ENCODE peak calls at places on chromosome 12, in ten cellular contexts. F, R, M, E, A, C, T, Q, O and Y are unnamed samples.

GRCh38 chr12:88325076-88325827 is 183.1 kb downstream of the TMTC3 start:
- DNase-seq in F (no peak), R (no peak), M (no peak), E (no peak), A (no peak), C (no peak), T (no peak), Q (no peak), O (no peak), Y (no peak)

GRCh38 chr12:100348657-100349454 is 8.0 kb upstream of the SLC17A8 start:
- DNase-seq in F (peak; percentile 53), R (no peak), M (no peak), E (peak; percentile 8), A (no peak), C (no peak), T (peak; percentile 59), Q (no peak), O (no peak), Y (no peak)

GRCh38 chr12:101599771-101600486 is 5.2 kb downstream of the MYBPC1 start:
- DNase-seq in F (no peak), R (no peak), M (no peak), E (no peak), A (no peak), C (no peak), T (no peak), Q (no peak), O (no peak), Y (no peak)

GRCh38 chr12:56684745-56685369 is 3.2 kb downstream of the PTGES3 start:
- DNase-seq in F (no peak), R (peak; percentile 21), M (no peak), E (no peak), A (no peak), C (peak; percentile 42), T (no peak), Q (no peak), O (no peak), Y (peak; percentile 48)

GRCh38 chr12:106682594-106683234 is 91.8 kb upstream of the RIC8B start:
- DNase-seq in F (no peak), R (no peak), M (no peak), E (no peak), A (no peak), C (no peak), T (no peak), Q (no peak), O (no peak), Y (no peak)

GRCh38 chr12:3432176-3432742 is 58.7 kb upstream of the PRMT8 start:
- DNase-seq in F (peak; percentile 79), R (no peak), M (no peak), E (no peak), A (no peak), C (peak; percentile 67), T (peak; percentile 22), Q (no peak), O (no peak), Y (no peak)

GRCh38 chr12:71216725-71217579 is 59.2 kb upstream of the TSPAN8 start:
- DNase-seq in F (peak; percentile 66), R (no peak), M (no peak), E (no peak), A (peak; percentile 10), C (peak; percentile 56), T (peak; percentile 65), Q (no peak), O (no peak), Y (peak; percentile 37)

GRCh38 chr12:2384029-2384386 is 331.2 kb downstream of the CACNA1C start:
- DNase-seq in F (no peak), R (no peak), M (no peak), E (no peak), A (no peak), C (no peak), T (no peak), Q (no peak), O (no peak), Y (no peak)

GRCh38 chr12:948238-948637 is 1.3 kb downstream of the RAD52 start:
- DNase-seq in F (no peak), R (no peak), M (no peak), E (no peak), A (no peak), C (no peak), T (no peak), Q (no peak), O (no peak), Y (no peak)

GRCh38 chr12:113056631-113057488 is at the start of gene DTX1:
- DNase-seq in F (no peak), R (peak; percentile 71), M (no peak), E (peak; percentile 67), A (peak; percentile 54), C (no peak), T (no peak), Q (peak; percentile 53), O (peak; percentile 31), Y (no peak)

GRCh38 chr12:94644141-94644575 is 6.2 kb downstream of the TMCC3 start:
- DNase-seq in F (no peak), R (no peak), M (no peak), E (no peak), A (no peak), C (no peak), T (no peak), Q (no peak), O (no peak), Y (peak; percentile 35)

GRCh38 chr12:73221836-73222235 is 949.7 kb downstream of the TRHDE start:
- DNase-seq in F (no peak), R (no peak), M (no peak), E (no peak), A (no peak), C (no peak), T (no peak), Q (no peak), O (no peak), Y (no peak)

GRCh38 chr12:4325984-4326383 is 5.0 kb downstream of the TIGAR start:
- DNase-seq in F (no peak), R (no peak), M (no peak), E (no peak), A (no peak), C (no peak), T (no peak), Q (no peak), O (no peak), Y (no peak)

GRCh38 chr12:107514887-107515445 is 170.6 kb upstream of the PWP1 start:
- DNase-seq in F (no peak), R (no peak), M (no peak), E (no peak), A (no peak), C (peak; percentile 23), T (no peak), Q (no peak), O (no peak), Y (no peak)

GRCh38 chr12:108832730-108833354 is 24.5 kb downstream of the SSH1 start:
- DNase-seq in F (peak; percentile 86), R (no peak), M (no peak), E (no peak), A (no peak), C (peak; percentile 89), T (no peak), Q (no peak), O (no peak), Y (no peak)

GRCh38 chr12:128603573-128604120 is 220.1 kb downstream of the SLC15A4 start:
- DNase-seq in F (no peak), R (no peak), M (no peak), E (no peak), A (no peak), C (no peak), T (no peak), Q (no peak), O (no peak), Y (no peak)

GRCh38 chr12:666766-667308 is 3.6 kb upstream of the NINJ2 start:
- DNase-seq in F (no peak), R (no peak), M (no peak), E (no peak), A (no peak), C (no peak), T (no peak), Q (no peak), O (no peak), Y (no peak)

GRCh38 chr12:132227782-132228417 is 83.6 kb downstream of the NOC4L start:
- DNase-seq in F (no peak), R (no peak), M (no peak), E (peak; percentile 51), A (no peak), C (no peak), T (no peak), Q (peak; percentile 11), O (no peak), Y (no peak)

GRCh38 chr12:58253663-58254062 is 312.3 kb downstream of the ATP23 start:
- DNase-seq in F (no peak), R (no peak), M (no peak), E (no peak), A (no peak), C (no peak), T (no peak), Q (no peak), O (no peak), Y (no peak)

GRCh38 chr12:18275974-18276373 is 14.7 kb downstream of the PIK3C2G start:
- DNase-seq in F (peak; percentile 73), R (no peak), M (no peak), E (no peak), A (no peak), C (peak; percentile 76), T (no peak), Q (no peak), O (no peak), Y (no peak)

GRCh38 chr12:77645966-77646598 is 184.6 kb upstream of the NAV3 start:
- DNase-seq in F (peak; percentile 57), R (no peak), M (no peak), E (no peak), A (no peak), C (no peak), T (no peak), Q (no peak), O (no peak), Y (no peak)

GRCh38 chr12:21828779-21829178 is 54.3 kb upstream of the KCNJ8 start:
- DNase-seq in F (no peak), R (no peak), M (no peak), E (no peak), A (no peak), C (no peak), T (no peak), Q (no peak), O (peak; percentile 32), Y (no peak)

GRCh38 chr12:110039085-110039807 is 9.1 kb downstream of the C12orf76 start:
- DNase-seq in F (peak; percentile 78), R (no peak), M (no peak), E (no peak), A (no peak), C (peak; percentile 86), T (peak; percentile 22), Q (no peak), O (no peak), Y (peak; percentile 37)

GRCh38 chr12:67471810-67472209 is 176.7 kb upstream of the DYRK2 start:
- DNase-seq in F (no peak), R (no peak), M (no peak), E (no peak), A (no peak), C (no peak), T (no peak), Q (peak; percentile 31), O (no peak), Y (no peak)

GRCh38 chr12:103833095-103833777 is 7.8 kb downstream of the NT5DC3 start:
- DNase-seq in F (no peak), R (no peak), M (no peak), E (no peak), A (no peak), C (no peak), T (no peak), Q (no peak), O (no peak), Y (no peak)

GRCh38 chr12:13299457-13299856 is 102.9 kb downstream of the EMP1 start:
- DNase-seq in F (no peak), R (no peak), M (no peak), E (no peak), A (no peak), C (no peak), T (no peak), Q (no peak), O (no peak), Y (no peak)

GRCh38 chr12:82874935-82875334 is 188.2 kb downstream of the TMTC2 start:
- DNase-seq in F (no peak), R (no peak), M (no peak), E (no peak), A (no peak), C (no peak), T (no peak), Q (no peak), O (no peak), Y (no peak)

GRCh38 chr12:123982269-123982668 is 9.3 kb downstream of the ZNF664 start:
- DNase-seq in F (no peak), R (no peak), M (no peak), E (no peak), A (no peak), C (peak; percentile 38), T (no peak), Q (no peak), O (no peak), Y (no peak)